ENCODE peak calls at places on chromosomes 11 and 22, in ten cellular contexts. One of them, this sample, is unnamed.

GRCh38 chr11:113618360-113618759 is 87.7 kb downstream of the TMPRSS5 start:
- DNase-seq in AG04450: no peak
- DNase-seq in GM12864: no peak
- DNase-seq in naive thymus-derived CD4-positive, alpha-beta T cell: no peak
- DNase-seq in HEK293T: no peak
- DNase-seq in sciatic nerve: no peak
- DNase-seq in activated CD4-positive, alpha-beta T cell treated with anti-CD3 and anti-CD28 coated beads, Interleukin-2, amount 10 ng/mL, durations not matched to agents 7 days and 5 days: no peak
- DNase-seq in KBM-7: no peak
- DNase-seq in stimulated activated CD8-positive, alpha-beta memory T cell treated with anti-CD3 and anti-CD28 coated beads, Interleukin-15, amount 100 ng/mL, for 4 hours: no peak
- DNase-seq in NCI-H345: no peak
- DNase-seq in this sample: no peak

GRCh38 chr11:69131644-69132300 is 24.0 kb upstream of the SMIM38 start:
- DNase-seq in naive thymus-derived CD4-positive, alpha-beta T cell: no peak
- DNase-seq in activated CD4-positive, alpha-beta T cell treated with anti-CD3 and anti-CD28 coated beads, Interleukin-2, amount 10 ng/mL, durations not matched to agents 7 days and 5 days: no peak
- DNase-seq in sciatic nerve: peak
- DNase-seq in HEK293T: peak
- DNase-seq in stimulated activated CD8-positive, alpha-beta memory T cell treated with anti-CD3 and anti-CD28 coated beads, Interleukin-15, amount 100 ng/mL, for 4 hours: no peak
- DNase-seq in NCI-H345: peak
- DNase-seq in KBM-7: no peak
- DNase-seq in AG04450: peak
- DNase-seq in GM12864: no peak
- DNase-seq in this sample: no peak

GRCh38 chr11:6402061-6402470 is 11.8 kb downstream of the SMPD1 start:
- DNase-seq in NCI-H345: no peak
- DNase-seq in naive thymus-derived CD4-positive, alpha-beta T cell: peak
- DNase-seq in KBM-7: no peak
- DNase-seq in activated CD4-positive, alpha-beta T cell treated with anti-CD3 and anti-CD28 coated beads, Interleukin-2, amount 10 ng/mL, durations not matched to agents 7 days and 5 days: peak
- DNase-seq in sciatic nerve: no peak
- DNase-seq in AG04450: no peak
- DNase-seq in GM12864: no peak
- DNase-seq in stimulated activated CD8-positive, alpha-beta memory T cell treated with anti-CD3 and anti-CD28 coated beads, Interleukin-15, amount 100 ng/mL, for 4 hours: no peak
- DNase-seq in HEK293T: no peak
- DNase-seq in this sample: no peak

GRCh38 chr11:47099213-47099917 is 77.3 kb downstream of the ARFGAP2 start:
- DNase-seq in KBM-7: no peak
- DNase-seq in NCI-H345: peak
- DNase-seq in naive thymus-derived CD4-positive, alpha-beta T cell: no peak
- DNase-seq in sciatic nerve: no peak
- DNase-seq in activated CD4-positive, alpha-beta T cell treated with anti-CD3 and anti-CD28 coated beads, Interleukin-2, amount 10 ng/mL, durations not matched to agents 7 days and 5 days: no peak
- DNase-seq in HEK293T: no peak
- DNase-seq in GM12864: no peak
- DNase-seq in AG04450: no peak
- DNase-seq in stimulated activated CD8-positive, alpha-beta memory T cell treated with anti-CD3 and anti-CD28 coated beads, Interleukin-15, amount 100 ng/mL, for 4 hours: no peak
- DNase-seq in this sample: no peak

GRCh38 chr22:37739611-37740049 is 42.8 kb downstream of the TRIOBP start:
- DNase-seq in naive thymus-derived CD4-positive, alpha-beta T cell: no peak
- DNase-seq in AG04450: no peak
- DNase-seq in GM12864: no peak
- DNase-seq in sciatic nerve: no peak
- DNase-seq in activated CD4-positive, alpha-beta T cell treated with anti-CD3 and anti-CD28 coated beads, Interleukin-2, amount 10 ng/mL, durations not matched to agents 7 days and 5 days: no peak
- DNase-seq in HEK293T: no peak
- DNase-seq in KBM-7: peak
- DNase-seq in NCI-H345: no peak
- DNase-seq in stimulated activated CD8-positive, alpha-beta memory T cell treated with anti-CD3 and anti-CD28 coated beads, Interleukin-15, amount 100 ng/mL, for 4 hours: no peak
- DNase-seq in this sample: peak

GRCh38 chr22:19687561-19688300 is 26.6 kb upstream of the SEPTIN5 start:
- DNase-seq in naive thymus-derived CD4-positive, alpha-beta T cell: no peak
- DNase-seq in KBM-7: no peak
- DNase-seq in NCI-H345: peak
- DNase-seq in AG04450: no peak
- DNase-seq in sciatic nerve: no peak
- DNase-seq in HEK293T: no peak
- DNase-seq in activated CD4-positive, alpha-beta T cell treated with anti-CD3 and anti-CD28 coated beads, Interleukin-2, amount 10 ng/mL, durations not matched to agents 7 days and 5 days: no peak
- DNase-seq in GM12864: no peak
- DNase-seq in stimulated activated CD8-positive, alpha-beta memory T cell treated with anti-CD3 and anti-CD28 coated beads, Interleukin-15, amount 100 ng/mL, for 4 hours: no peak
- DNase-seq in this sample: peak

GRCh38 chr11:12156301-12157140 is 46.1 kb downstream of the MICAL2 start:
- DNase-seq in sciatic nerve: no peak
- DNase-seq in KBM-7: no peak
- DNase-seq in GM12864: no peak
- DNase-seq in naive thymus-derived CD4-positive, alpha-beta T cell: no peak
- DNase-seq in AG04450: no peak
- DNase-seq in NCI-H345: no peak
- DNase-seq in HEK293T: no peak
- DNase-seq in activated CD4-positive, alpha-beta T cell treated with anti-CD3 and anti-CD28 coated beads, Interleukin-2, amount 10 ng/mL, durations not matched to agents 7 days and 5 days: no peak
- DNase-seq in stimulated activated CD8-positive, alpha-beta memory T cell treated with anti-CD3 and anti-CD28 coated beads, Interleukin-15, amount 100 ng/mL, for 4 hours: no peak
- DNase-seq in this sample: no peak

GRCh38 chr22:46588279-46589140 is 31.7 kb upstream of the GRAMD4 start:
- DNase-seq in activated CD4-positive, alpha-beta T cell treated with anti-CD3 and anti-CD28 coated beads, Interleukin-2, amount 10 ng/mL, durations not matched to agents 7 days and 5 days: no peak
- DNase-seq in stimulated activated CD8-positive, alpha-beta memory T cell treated with anti-CD3 and anti-CD28 coated beads, Interleukin-15, amount 100 ng/mL, for 4 hours: no peak
- DNase-seq in naive thymus-derived CD4-positive, alpha-beta T cell: no peak
- DNase-seq in sciatic nerve: no peak
- DNase-seq in KBM-7: no peak
- DNase-seq in HEK293T: no peak
- DNase-seq in AG04450: no peak
- DNase-seq in GM12864: no peak
- DNase-seq in NCI-H345: no peak
- DNase-seq in this sample: no peak

GRCh38 chr11:132715041-132715440 is 817.3 kb downstream of the OPCML start:
- DNase-seq in stimulated activated CD8-positive, alpha-beta memory T cell treated with anti-CD3 and anti-CD28 coated beads, Interleukin-15, amount 100 ng/mL, for 4 hours: no peak
- DNase-seq in activated CD4-positive, alpha-beta T cell treated with anti-CD3 and anti-CD28 coated beads, Interleukin-2, amount 10 ng/mL, durations not matched to agents 7 days and 5 days: no peak
- DNase-seq in NCI-H345: no peak
- DNase-seq in KBM-7: no peak
- DNase-seq in sciatic nerve: no peak
- DNase-seq in GM12864: no peak
- DNase-seq in AG04450: no peak
- DNase-seq in HEK293T: no peak
- DNase-seq in naive thymus-derived CD4-positive, alpha-beta T cell: no peak
- DNase-seq in this sample: no peak

GRCh38 chr11:12680246-12680939 is 6.2 kb downstream of the TEAD1 start:
- DNase-seq in activated CD4-positive, alpha-beta T cell treated with anti-CD3 and anti-CD28 coated beads, Interleukin-2, amount 10 ng/mL, durations not matched to agents 7 days and 5 days: peak
- DNase-seq in GM12864: peak
- DNase-seq in NCI-H345: peak
- DNase-seq in AG04450: peak
- DNase-seq in HEK293T: peak
- DNase-seq in naive thymus-derived CD4-positive, alpha-beta T cell: no peak
- DNase-seq in stimulated activated CD8-positive, alpha-beta memory T cell treated with anti-CD3 and anti-CD28 coated beads, Interleukin-15, amount 100 ng/mL, for 4 hours: no peak
- DNase-seq in sciatic nerve: peak
- DNase-seq in KBM-7: no peak
- DNase-seq in this sample: no peak

GRCh38 chr11:62428871-62429601 is 10.2 kb downstream of the SCGB1A1 start:
- DNase-seq in naive thymus-derived CD4-positive, alpha-beta T cell: no peak
- DNase-seq in HEK293T: no peak
- DNase-seq in NCI-H345: no peak
- DNase-seq in activated CD4-positive, alpha-beta T cell treated with anti-CD3 and anti-CD28 coated beads, Interleukin-2, amount 10 ng/mL, durations not matched to agents 7 days and 5 days: no peak
- DNase-seq in AG04450: no peak
- DNase-seq in sciatic nerve: no peak
- DNase-seq in GM12864: no peak
- DNase-seq in KBM-7: no peak
- DNase-seq in stimulated activated CD8-positive, alpha-beta memory T cell treated with anti-CD3 and anti-CD28 coated beads, Interleukin-15, amount 100 ng/mL, for 4 hours: no peak
- DNase-seq in this sample: no peak

GRCh38 chr22:31122532-31123291 is at the start of gene INPP5J:
- DNase-seq in GM12864: no peak
- DNase-seq in NCI-H345: peak
- DNase-seq in stimulated activated CD8-positive, alpha-beta memory T cell treated with anti-CD3 and anti-CD28 coated beads, Interleukin-15, amount 100 ng/mL, for 4 hours: no peak
- DNase-seq in KBM-7: no peak
- DNase-seq in sciatic nerve: no peak
- DNase-seq in HEK293T: peak
- DNase-seq in naive thymus-derived CD4-positive, alpha-beta T cell: no peak
- DNase-seq in activated CD4-positive, alpha-beta T cell treated with anti-CD3 and anti-CD28 coated beads, Interleukin-2, amount 10 ng/mL, durations not matched to agents 7 days and 5 days: no peak
- DNase-seq in AG04450: no peak
- DNase-seq in this sample: no peak

GRCh38 chr11:77075425-77075905 is 8.7 kb downstream of the CAPN5 start:
- DNase-seq in stimulated activated CD8-positive, alpha-beta memory T cell treated with anti-CD3 and anti-CD28 coated beads, Interleukin-15, amount 100 ng/mL, for 4 hours: no peak
- DNase-seq in sciatic nerve: no peak
- DNase-seq in naive thymus-derived CD4-positive, alpha-beta T cell: no peak
- DNase-seq in NCI-H345: no peak
- DNase-seq in HEK293T: no peak
- DNase-seq in KBM-7: no peak
- DNase-seq in GM12864: no peak
- DNase-seq in activated CD4-positive, alpha-beta T cell treated with anti-CD3 and anti-CD28 coated beads, Interleukin-2, amount 10 ng/mL, durations not matched to agents 7 days and 5 days: no peak
- DNase-seq in AG04450: no peak
- DNase-seq in this sample: no peak

GRCh38 chr11:721347-721912 is 15.4 kb downstream of the EPS8L2 start:
- DNase-seq in HEK293T: no peak
- DNase-seq in stimulated activated CD8-positive, alpha-beta memory T cell treated with anti-CD3 and anti-CD28 coated beads, Interleukin-15, amount 100 ng/mL, for 4 hours: no peak
- DNase-seq in KBM-7: no peak
- DNase-seq in naive thymus-derived CD4-positive, alpha-beta T cell: no peak
- DNase-seq in GM12864: no peak
- DNase-seq in NCI-H345: no peak
- DNase-seq in activated CD4-positive, alpha-beta T cell treated with anti-CD3 and anti-CD28 coated beads, Interleukin-2, amount 10 ng/mL, durations not matched to agents 7 days and 5 days: no peak
- DNase-seq in sciatic nerve: no peak
- DNase-seq in AG04450: no peak
- DNase-seq in this sample: no peak

GRCh38 chr11:118892515-118892914 is 8.8 kb downstream of the CXCR5 start:
- DNase-seq in naive thymus-derived CD4-positive, alpha-beta T cell: no peak
- DNase-seq in NCI-H345: peak
- DNase-seq in stimulated activated CD8-positive, alpha-beta memory T cell treated with anti-CD3 and anti-CD28 coated beads, Interleukin-15, amount 100 ng/mL, for 4 hours: no peak
- DNase-seq in sciatic nerve: no peak
- DNase-seq in AG04450: no peak
- DNase-seq in activated CD4-positive, alpha-beta T cell treated with anti-CD3 and anti-CD28 coated beads, Interleukin-2, amount 10 ng/mL, durations not matched to agents 7 days and 5 days: peak
- DNase-seq in GM12864: no peak
- DNase-seq in KBM-7: no peak
- DNase-seq in HEK293T: no peak
- DNase-seq in this sample: no peak

GRCh38 chr11:79092791-79093313 is 348.0 kb downstream of the TENM4 start:
- DNase-seq in GM12864: no peak
- DNase-seq in KBM-7: peak
- DNase-seq in sciatic nerve: no peak
- DNase-seq in HEK293T: no peak
- DNase-seq in naive thymus-derived CD4-positive, alpha-beta T cell: no peak
- DNase-seq in AG04450: peak
- DNase-seq in activated CD4-positive, alpha-beta T cell treated with anti-CD3 and anti-CD28 coated beads, Interleukin-2, amount 10 ng/mL, durations not matched to agents 7 days and 5 days: no peak
- DNase-seq in NCI-H345: no peak
- DNase-seq in stimulated activated CD8-positive, alpha-beta memory T cell treated with anti-CD3 and anti-CD28 coated beads, Interleukin-15, amount 100 ng/mL, for 4 hours: no peak
- DNase-seq in this sample: no peak

GRCh38 chr11:129766858-129767604 is 48.6 kb upstream of the TMEM45B start:
- DNase-seq in NCI-H345: peak
- DNase-seq in KBM-7: peak
- DNase-seq in AG04450: no peak
- DNase-seq in activated CD4-positive, alpha-beta T cell treated with anti-CD3 and anti-CD28 coated beads, Interleukin-2, amount 10 ng/mL, durations not matched to agents 7 days and 5 days: peak
- DNase-seq in sciatic nerve: no peak
- DNase-seq in HEK293T: peak
- DNase-seq in stimulated activated CD8-positive, alpha-beta memory T cell treated with anti-CD3 and anti-CD28 coated beads, Interleukin-15, amount 100 ng/mL, for 4 hours: no peak
- DNase-seq in naive thymus-derived CD4-positive, alpha-beta T cell: no peak
- DNase-seq in GM12864: peak
- DNase-seq in this sample: no peak

GRCh38 chr11:46159694-46160093 is 38.4 kb upstream of the PHF21A start:
- DNase-seq in sciatic nerve: no peak
- DNase-seq in NCI-H345: no peak
- DNase-seq in GM12864: no peak
- DNase-seq in HEK293T: no peak
- DNase-seq in AG04450: no peak
- DNase-seq in naive thymus-derived CD4-positive, alpha-beta T cell: no peak
- DNase-seq in stimulated activated CD8-positive, alpha-beta memory T cell treated with anti-CD3 and anti-CD28 coated beads, Interleukin-15, amount 100 ng/mL, for 4 hours: no peak
- DNase-seq in activated CD4-positive, alpha-beta T cell treated with anti-CD3 and anti-CD28 coated beads, Interleukin-2, amount 10 ng/mL, durations not matched to agents 7 days and 5 days: no peak
- DNase-seq in KBM-7: no peak
- DNase-seq in this sample: no peak

GRCh38 chr11:112620621-112621394 is 340.4 kb upstream of the NCAM1 start:
- DNase-seq in activated CD4-positive, alpha-beta T cell treated with anti-CD3 and anti-CD28 coated beads, Interleukin-2, amount 10 ng/mL, durations not matched to agents 7 days and 5 days: no peak
- DNase-seq in HEK293T: no peak
- DNase-seq in AG04450: no peak
- DNase-seq in GM12864: no peak
- DNase-seq in sciatic nerve: no peak
- DNase-seq in KBM-7: no peak
- DNase-seq in stimulated activated CD8-positive, alpha-beta memory T cell treated with anti-CD3 and anti-CD28 coated beads, Interleukin-15, amount 100 ng/mL, for 4 hours: no peak
- DNase-seq in naive thymus-derived CD4-positive, alpha-beta T cell: no peak
- DNase-seq in NCI-H345: no peak
- DNase-seq in this sample: no peak

GRCh38 chr11:35165416-35166368 is 26.7 kb downstream of the CD44 start:
- DNase-seq in activated CD4-positive, alpha-beta T cell treated with anti-CD3 and anti-CD28 coated beads, Interleukin-2, amount 10 ng/mL, durations not matched to agents 7 days and 5 days: peak
- DNase-seq in stimulated activated CD8-positive, alpha-beta memory T cell treated with anti-CD3 and anti-CD28 coated beads, Interleukin-15, amount 100 ng/mL, for 4 hours: peak
- DNase-seq in KBM-7: peak
- DNase-seq in naive thymus-derived CD4-positive, alpha-beta T cell: peak
- DNase-seq in sciatic nerve: no peak
- DNase-seq in AG04450: no peak
- DNase-seq in NCI-H345: no peak
- DNase-seq in HEK293T: no peak
- DNase-seq in GM12864: peak
- DNase-seq in this sample: peak

GRCh38 chr11:100637706-100638105 is 49.4 kb upstream of the ARHGAP42 start:
- DNase-seq in sciatic nerve: no peak
- DNase-seq in NCI-H345: no peak
- DNase-seq in AG04450: no peak
- DNase-seq in activated CD4-positive, alpha-beta T cell treated with anti-CD3 and anti-CD28 coated beads, Interleukin-2, amount 10 ng/mL, durations not matched to agents 7 days and 5 days: no peak
- DNase-seq in naive thymus-derived CD4-positive, alpha-beta T cell: no peak
- DNase-seq in stimulated activated CD8-positive, alpha-beta memory T cell treated with anti-CD3 and anti-CD28 coated beads, Interleukin-15, amount 100 ng/mL, for 4 hours: no peak
- DNase-seq in KBM-7: no peak
- DNase-seq in HEK293T: no peak
- DNase-seq in GM12864: no peak
- DNase-seq in this sample: no peak

GRCh38 chr11:120952503-120953229 is 71.2 kb upstream of the TBCEL start:
- DNase-seq in NCI-H345: peak
- DNase-seq in activated CD4-positive, alpha-beta T cell treated with anti-CD3 and anti-CD28 coated beads, Interleukin-2, amount 10 ng/mL, durations not matched to agents 7 days and 5 days: peak
- DNase-seq in HEK293T: peak
- DNase-seq in KBM-7: peak
- DNase-seq in sciatic nerve: peak
- DNase-seq in naive thymus-derived CD4-positive, alpha-beta T cell: peak
- DNase-seq in AG04450: peak
- DNase-seq in GM12864: no peak
- DNase-seq in stimulated activated CD8-positive, alpha-beta memory T cell treated with anti-CD3 and anti-CD28 coated beads, Interleukin-15, amount 100 ng/mL, for 4 hours: no peak
- DNase-seq in this sample: no peak

GRCh38 chr11:34749666-34750659 is 129.1 kb downstream of the EHF start:
- DNase-seq in GM12864: no peak
- DNase-seq in NCI-H345: no peak
- DNase-seq in activated CD4-positive, alpha-beta T cell treated with anti-CD3 and anti-CD28 coated beads, Interleukin-2, amount 10 ng/mL, durations not matched to agents 7 days and 5 days: no peak
- DNase-seq in stimulated activated CD8-positive, alpha-beta memory T cell treated with anti-CD3 and anti-CD28 coated beads, Interleukin-15, amount 100 ng/mL, for 4 hours: no peak
- DNase-seq in HEK293T: no peak
- DNase-seq in sciatic nerve: peak
- DNase-seq in AG04450: peak
- DNase-seq in naive thymus-derived CD4-positive, alpha-beta T cell: no peak
- DNase-seq in KBM-7: no peak
- DNase-seq in this sample: no peak

GRCh38 chr11:68954970-68955958 is 25.5 kb downstream of the MRGPRD start:
- DNase-seq in naive thymus-derived CD4-positive, alpha-beta T cell: no peak
- DNase-seq in AG04450: no peak
- DNase-seq in GM12864: no peak
- DNase-seq in stimulated activated CD8-positive, alpha-beta memory T cell treated with anti-CD3 and anti-CD28 coated beads, Interleukin-15, amount 100 ng/mL, for 4 hours: no peak
- DNase-seq in NCI-H345: no peak
- DNase-seq in sciatic nerve: no peak
- DNase-seq in HEK293T: no peak
- DNase-seq in KBM-7: peak
- DNase-seq in activated CD4-positive, alpha-beta T cell treated with anti-CD3 and anti-CD28 coated beads, Interleukin-2, amount 10 ng/mL, durations not matched to agents 7 days and 5 days: no peak
- DNase-seq in this sample: no peak

GRCh38 chr11:66882540-66882939 is 25.7 kb downstream of the LRFN4 start:
- DNase-seq in NCI-H345: peak
- DNase-seq in stimulated activated CD8-positive, alpha-beta memory T cell treated with anti-CD3 and anti-CD28 coated beads, Interleukin-15, amount 100 ng/mL, for 4 hours: no peak
- DNase-seq in KBM-7: no peak
- DNase-seq in AG04450: no peak
- DNase-seq in HEK293T: no peak
- DNase-seq in GM12864: no peak
- DNase-seq in activated CD4-positive, alpha-beta T cell treated with anti-CD3 and anti-CD28 coated beads, Interleukin-2, amount 10 ng/mL, durations not matched to agents 7 days and 5 days: no peak
- DNase-seq in naive thymus-derived CD4-positive, alpha-beta T cell: no peak
- DNase-seq in sciatic nerve: no peak
- DNase-seq in this sample: no peak